ENCODE peak calls at places on chromosomes 5 and 9, in nine cellular contexts. U is ovary, M is fibroblast of lung, R is psoas muscle, T is lower lobe of right lung, K is IMR-90, F is vagina, L is uterus, I is BE2C. A is an unnamed sample.

GRCh38 chr5:171152382-171152781 is 156.7 kb upstream of the TLX3 start:
- DNase-seq in L (no peak), T (no peak), R (no peak), U (no peak), F (no peak), M (peak; percentile 49), I (no peak), K (peak; percentile 54), A (no peak)

GRCh38 chr5:153267506-153267905 is 223.0 kb upstream of the GRIA1 start:
- DNase-seq in M (no peak), K (no peak), F (no peak), T (no peak), L (no peak), I (no peak), R (no peak), U (no peak), A (no peak)

GRCh38 chr5:76579166-76579765 is 43.9 kb downstream of the F2RL2 start:
- DNase-seq in F (no peak), L (no peak), R (no peak), M (peak; percentile 26), U (no peak), I (no peak), T (no peak), K (peak; percentile 66), A (no peak)

GRCh38 chr5:177495243-177496060 is 2.0 kb downstream of the PDLIM7 start:
- DNase-seq in F (no peak), K (peak; percentile 88), L (peak; percentile 85), U (peak; percentile 66), M (peak; percentile 96), R (peak; percentile 67), T (no peak), I (peak; percentile 63), A (peak; percentile 95)

GRCh38 chr9:125172351-125172750 is 17.3 kb downstream of the PPP6C start:
- DNase-seq in T (no peak), F (no peak), R (no peak), L (no peak), I (no peak), M (peak; percentile 47), K (no peak), U (no peak), A (no peak)

GRCh38 chr9:89387197-89387849 is 69.0 kb downstream of the SECISBP2 start:
- DNase-seq in K (no peak), L (no peak), F (no peak), U (no peak), R (no peak), T (no peak), I (no peak), M (no peak), A (no peak)

GRCh38 chr9:106277931-106278330 is 583.6 kb downstream of the TMEM38B start:
- DNase-seq in F (no peak), U (no peak), M (no peak), I (no peak), R (no peak), L (no peak), K (no peak), T (no peak), A (no peak)

GRCh38 chr5:125503958-125504357 is 757.5 kb upstream of the ZNF608 start:
- DNase-seq in K (no peak), L (no peak), I (no peak), T (no peak), F (no peak), R (no peak), M (no peak), U (no peak), A (no peak)

GRCh38 chr5:66742083-66742895 is 146.1 kb downstream of the MAST4 start:
- DNase-seq in L (no peak), F (no peak), I (no peak), M (peak; percentile 21), T (peak; percentile 55), R (no peak), U (peak; percentile 45), K (no peak), A (no peak)

GRCh38 chr9:127742435-127743088 is 7.5 kb upstream of the TOR2A start:
- DNase-seq in U (peak; percentile 82), I (peak; percentile 91), M (peak; percentile 48), L (peak; percentile 62), K (peak; percentile 62), F (no peak), T (no peak), R (peak; percentile 67), A (peak; percentile 80)

GRCh38 chr5:60010328-60010727 is 116.8 kb upstream of the PDE4D start:
- DNase-seq in U (no peak), K (no peak), L (no peak), R (no peak), I (no peak), M (no peak), F (no peak), T (no peak), A (no peak)
- TF ChIP-seq CTCF in U (no peak), K (no peak), L (no peak), R (no peak), I (peak; percentile 33), M (no peak), F (no peak), T (no peak), A (no peak)

DNA sequence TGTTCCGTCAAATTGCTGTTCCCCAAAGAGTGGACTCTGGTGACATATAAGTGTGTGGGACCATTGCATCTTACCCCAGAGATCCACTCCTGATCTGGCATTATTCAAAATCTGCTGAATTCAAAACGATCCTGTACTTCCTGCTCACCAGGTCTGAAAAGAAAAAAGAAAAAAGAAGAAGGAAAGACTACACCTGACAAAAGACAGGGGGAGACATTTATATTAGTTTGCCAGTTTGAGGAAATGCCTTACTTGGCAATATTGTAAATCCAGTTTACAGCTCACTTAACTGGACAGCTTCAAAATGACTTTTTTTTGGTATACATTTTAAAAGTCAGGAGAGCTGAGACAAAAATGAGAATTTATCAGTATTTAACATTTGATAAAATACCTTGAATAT is 15.0 kb upstream of the GRHPR start:
- DNase-seq in F (no peak), R (no peak), K (no peak), T (no peak), L (no peak), M (no peak), I (no peak), U (no peak), A (no peak)
- H3K4me1 ChIP-seq in F (no peaks in the 10 kb centered on the region), R (peaks cover 5% of the 10 kb centered on the region), K (no peaks in the 10 kb centered on the region), T (no peaks in the 10 kb centered on the region), L (no peaks in the 10 kb centered on the region), M (no peaks in the 10 kb centered on the region), I (no peaks in the 10 kb centered on the region), U (peaks cover 5% of the 10 kb centered on the region), A (no peaks in the 10 kb centered on the region)

DNA sequence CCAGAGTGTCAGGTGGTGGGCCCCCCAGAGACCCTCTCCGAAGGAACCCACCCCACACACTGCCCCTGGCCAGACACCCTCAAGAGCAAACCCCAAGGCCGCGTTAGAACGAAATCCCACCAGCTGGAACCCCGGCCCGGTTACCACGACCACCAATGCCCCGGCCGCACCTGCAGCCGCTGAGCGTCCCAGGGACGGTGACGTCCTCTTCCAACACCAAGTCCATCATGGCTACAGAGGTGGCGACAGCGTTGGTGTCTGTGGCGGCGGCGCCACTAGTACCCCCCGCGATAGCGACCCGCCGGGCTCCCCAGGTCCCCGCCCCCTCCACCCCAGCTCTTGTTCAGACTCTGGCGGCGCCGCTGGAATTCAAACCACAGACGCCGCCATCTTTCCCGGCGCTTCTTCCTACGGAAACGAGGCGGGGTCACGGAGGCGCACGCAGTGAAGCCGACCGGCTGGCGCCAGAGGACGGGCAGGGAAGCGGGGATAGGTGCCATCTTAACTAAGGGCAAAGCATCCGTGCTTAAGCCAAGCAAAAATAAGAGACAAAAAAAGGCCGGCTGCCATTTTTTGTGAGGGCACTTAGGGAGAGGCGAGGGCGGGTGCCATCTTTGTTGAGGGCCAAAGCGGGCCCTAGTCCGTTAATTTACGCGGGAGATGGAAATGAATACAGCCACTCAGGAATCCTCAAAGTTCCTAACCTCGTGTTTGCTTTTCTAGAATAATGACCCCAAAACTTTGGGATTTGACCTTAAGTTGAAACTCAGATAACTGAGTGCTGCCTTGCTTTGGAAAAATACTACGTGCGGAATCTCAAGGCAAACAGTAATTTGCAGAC is at the start of gene CDK5RAP2:
- DNase-seq in F (no peak), T (peak; percentile 97), K (peak; percentile 98), M (peak; percentile 98), I (peak; percentile 96), R (peak; percentile 94), U (peak; percentile 95), L (peak; percentile 94), A (peak; percentile 98)
- TF ChIP-seq CTCF in F (no peak), T (no peak), K (no peak), M (no peak), I (no peak), R (no peak), U (no peak), L (no peak), A (no peak)

GRCh38 chr9:86943871-86944240 is 3.5 kb downstream of the GAS1 start:
- DNase-seq in R (no peak), K (no peak), M (no peak), T (no peak), U (no peak), I (no peak), L (no peak), F (no peak), A (no peak)
- H3K4me1 ChIP-seq in R (peaks cover under 1% of the 10 kb centered on the region), K (no peaks in the 10 kb centered on the region), M (no peaks in the 10 kb centered on the region), T (peaks cover 18% of the 10 kb centered on the region), U (no peaks in the 10 kb centered on the region), I (no peaks in the 10 kb centered on the region), L (no peaks in the 10 kb centered on the region), F (peaks cover 14% of the 10 kb centered on the region), A (peaks cover 24% of the 10 kb centered on the region)

A was measured in sigmoid colon.